ENCODE peak calls at places on chromosomes 1 and 21, in six cellular contexts. F, X, H, Q, N and L are unnamed samples.

GRCh38 chr1:70779571-70779970 is 268.0 kb downstream of the PTGER3 start:
- DNase-seq in H (peak), X (peak), F (no peak), Q (no peak), N (no peak), L (no peak)

GRCh38 chr1:227785094-227785811 is 30.2 kb upstream of the PRSS38 start:
- DNase-seq in F (no peak), X (no peak), Q (no peak), H (no peak), N (no peak), L (no peak)

GRCh38 chr1:66503841-66504470 is 30.0 kb upstream of the SGIP1 start:
- DNase-seq in Q (no peak), F (no peak), H (peak), X (peak), N (no peak), L (no peak)

GRCh38 chr1:214676747-214677146 is 73.8 kb downstream of the CENPF start:
- DNase-seq in X (no peak), Q (no peak), H (no peak), F (no peak), N (no peak), L (no peak)

GRCh38 chr1:220761688-220762427 is 13.7 kb downstream of the MTARC2 start:
- DNase-seq in N (no peak), F (no peak), X (no peak), H (no peak), Q (no peak), L (no peak)

GRCh38 chr1:56301791-56302190 is 277.6 kb downstream of the PLPP3 start:
- DNase-seq in F (no peak), H (peak), X (peak), N (no peak), Q (no peak), L (no peak)

GRCh38 chr1:28160677-28161328 is 15.7 kb downstream of the PTAFR start:
- DNase-seq in F (no peak), N (no peak), Q (no peak), X (peak), H (peak), L (no peak)

GRCh38 chr1:178263341-178263740 is 169.4 kb downstream of the RASAL2 start:
- DNase-seq in X (no peak), Q (no peak), H (peak), F (no peak), N (no peak), L (no peak)

GRCh38 chr21:44415073-44416025 is 40.0 kb upstream of the LRRC3 start:
- DNase-seq in X (no peak), Q (no peak), N (no peak), H (no peak), F (no peak), L (no peak)

GRCh38 chr1:208100906-208101305 is 143.3 kb downstream of the PLXNA2 start:
- DNase-seq in H (peak), N (no peak), F (no peak), Q (no peak), X (no peak), L (no peak)

GRCh38 chr1:182617734-182618288 is 13.6 kb upstream of the RGS16 start:
- DNase-seq in X (peak), H (peak), Q (no peak), N (no peak), F (no peak), L (no peak)

GRCh38 chr1:225962440-225962975 is 21.5 kb upstream of the LEFTY2 start:
- DNase-seq in N (peak), H (no peak), X (peak), Q (peak), F (peak), L (no peak)

GRCh38 chr1:44170281-44170823 is 28.9 kb upstream of the KLF18 start:
- DNase-seq in F (no peak), X (peak), Q (no peak), H (peak), N (no peak), L (no peak)

GRCh38 chr1:24990796-24991195 is 60.7 kb upstream of the RUNX3 start:
- DNase-seq in N (no peak), Q (no peak), H (no peak), F (no peak), X (no peak), L (no peak)

GRCh38 chr1:19465123-19465522 is 20.2 kb downstream of the CAPZB start:
- DNase-seq in H (peak), N (no peak), X (peak), F (no peak), Q (no peak), L (no peak)

GRCh38 chr1:10185759-10186158 is 24.6 kb upstream of the KIF1B start:
- DNase-seq in Q (no peak), F (no peak), N (no peak), H (no peak), X (no peak), L (no peak)

GRCh38 chr1:152398812-152399698 is 15.0 kb downstream of the CRNN start:
- DNase-seq in X (peak), F (no peak), N (no peak), H (no peak), Q (peak), L (no peak)

GRCh38 chr1:68174173-68175113 is 57.9 kb downstream of the WLS start:
- DNase-seq in N (no peak), F (no peak), X (peak), H (peak), Q (no peak), L (no peak)

GRCh38 chr1:56527548-56528302 is 51.6 kb downstream of the PLPP3 start:
- DNase-seq in N (no peak), X (peak), H (no peak), Q (no peak), F (no peak), L (no peak)

GRCh38 chr1:93738075-93738622 is 56.5 kb upstream of the BCAR3 start:
- DNase-seq in Q (no peak), H (peak), X (peak), N (no peak), F (no peak), L (no peak)

GRCh38 chr1:178458203-178458602 is 38.6 kb downstream of the CLEC20A start:
- DNase-seq in Q (no peak), H (no peak), F (no peak), N (no peak), X (no peak), L (no peak)

GRCh38 chr1:215719569-215719968 is 152.5 kb downstream of the KCTD3 start:
- DNase-seq in F (no peak), N (no peak), Q (no peak), H (peak), X (peak), L (no peak)

GRCh38 chr1:10459185-10459584 is 9.4 kb downstream of the CORT start:
- DNase-seq in Q (no peak), H (peak), F (no peak), X (peak), N (no peak), L (no peak)

GRCh38 chr1:30668546-30669327 is 54.6 kb downstream of the MATN1 start:
- DNase-seq in Q (no peak), N (no peak), X (peak), H (peak), F (no peak), L (no peak)

GRCh38 chr1:37794372-37795339 is 1.0 kb downstream of the MANEAL start:
- DNase-seq in Q (no peak), F (no peak), N (no peak), X (no peak), H (no peak), L (no peak)

GRCh38 chr1:231691618-231692259 is 65.1 kb downstream of the DISC1 start:
- DNase-seq in H (peak), F (no peak), N (no peak), Q (peak), X (peak), L (no peak)

GRCh38 chr1:215002471-215002870 is 80.1 kb upstream of the KCNK2 start:
- DNase-seq in X (peak), Q (no peak), H (peak), F (no peak), N (no peak), L (no peak)

GRCh38 chr1:228830185-228830953 is 95.1 kb downstream of the RHOU start:
- DNase-seq in H (no peak), N (no peak), F (no peak), X (no peak), Q (no peak), L (no peak)

GRCh38 chr1:100794719-100795645 is 75.4 kb downstream of the VCAM1 start:
- DNase-seq in N (no peak), X (peak), H (peak), F (no peak), Q (no peak), L (no peak)

GRCh38 chr1:31344503-31344902 is 28.4 kb downstream of the FABP3 start:
- DNase-seq in X (no peak), N (no peak), H (no peak), F (no peak), Q (no peak), L (no peak)

GRCh38 chr21:34367320-34367935 is 3.6 kb downstream of the KCNE2 start:
- DNase-seq in Q (no peak), H (peak), F (peak), X (peak), N (no peak), L (no peak)

GRCh38 chr1:167273027-167273800 is 52.5 kb downstream of the POU2F1 start:
- DNase-seq in N (no peak), H (peak), Q (no peak), F (no peak), X (peak), L (no peak)

GRCh38 chr1:226497276-226497833 is 51.2 kb upstream of the STUM start:
- DNase-seq in Q (no peak), N (no peak), X (no peak), H (no peak), F (no peak), L (no peak)

GRCh38 chr1:192610114-192610958 is 25.6 kb upstream of the RGS13 start:
- DNase-seq in Q (no peak), F (no peak), H (peak), X (peak), N (no peak), L (no peak)

GRCh38 chr21:35265170-35265877 is 216.2 kb upstream of the RUNX1 start:
- DNase-seq in H (peak), N (no peak), X (peak), F (no peak), Q (no peak), L (no peak)

GRCh38 chr1:192445243-192445642 is 128.5 kb downstream of the RGS21 start:
- DNase-seq in Q (no peak), H (no peak), X (no peak), F (no peak), N (no peak), L (no peak)

GRCh38 chr1:83033682-83034081 is 965.2 kb downstream of the TTLL7 start:
- DNase-seq in N (no peak), F (no peak), Q (no peak), H (no peak), X (peak), L (no peak)

GRCh38 chr1:90730247-90731022 is 13.3 kb upstream of the BARHL2 start:
- DNase-seq in Q (no peak), F (no peak), N (no peak), X (no peak), H (peak), L (no peak)